ENCODE peak calls at places on chromosomes 12 and 14, in five cellular contexts. G, F, I, S and B are unnamed samples.

GRCh38 chr12:122022393-122023338 is 982 bp downstream of the BCL7A start:
- DNase-seq in G (no peak), F (no peak), I (no peak), S (no peak), B (peak)

GRCh38 chr12:32107376-32108267 is 975 bp downstream of the BICD1 start:
- DNase-seq in G (peak), F (peak), I (peak), S (peak), B (peak)

GRCh38 chr12:117013726-117014125 is 85.5 kb downstream of the TESC start:
- DNase-seq in G (peak), F (peak), I (peak), S (no peak), B (peak)

GRCh38 chr12:43106355-43106754 is 445.6 kb downstream of the ADAMTS20 start:
- DNase-seq in G (no peak), F (no peak), I (no peak), S (no peak), B (no peak)

GRCh38 chr12:69648476-69648875 is 37.8 kb upstream of the LRRC10 start:
- DNase-seq in G (peak), F (no peak), I (peak), S (peak), B (peak)

GRCh38 chr14:20460458-20461229 is 590 bp downstream of the PIP4P1 start:
- DNase-seq in G (no peak), F (peak), I (no peak), S (peak), B (peak)

GRCh38 chr12:122538496-122538895 is 11.4 kb downstream of the KNTC1 start:
- DNase-seq in G (no peak), F (no peak), I (no peak), S (no peak), B (no peak)

GRCh38 chr12:109681986-109682707 is 31.5 kb upstream of the FAM222A start:
- DNase-seq in G (no peak), F (no peak), I (no peak), S (no peak), B (no peak)

GRCh38 chr12:85825751-85826150 is 10.5 kb downstream of the RASSF9 start:
- DNase-seq in G (peak), F (no peak), I (no peak), S (peak), B (no peak)

GRCh38 chr12:120132437-120132836 is 15.9 kb upstream of the RAB35 start:
- DNase-seq in G (no peak), F (no peak), I (no peak), S (no peak), B (no peak)

GRCh38 chr14:54038724-54039123 is 82.1 kb upstream of the BMP4 start:
- DNase-seq in G (no peak), F (no peak), I (no peak), S (no peak), B (no peak)

GRCh38 chr12:44571031-44571550 is 305.0 kb downstream of the NELL2 start:
- DNase-seq in G (peak), F (no peak), I (no peak), S (no peak), B (no peak)

GRCh38 chr12:112716099-112717093 is 75.2 kb upstream of the RPH3A start:
- DNase-seq in G (no peak), F (peak), I (no peak), S (peak), B (peak)

GRCh38 chr12:678747-679712 is 15.8 kb upstream of the NINJ2 start:
- DNase-seq in G (no peak), F (no peak), I (no peak), S (no peak), B (no peak)

GRCh38 chr12:124632510-124632909 is 65.1 kb upstream of the NCOR2 start:
- DNase-seq in G (peak), F (no peak), I (no peak), S (no peak), B (no peak)

GRCh38 chr12:25087596-25087995 is 107.4 kb downstream of the DNAI7 start:
- DNase-seq in G (no peak), F (peak), I (no peak), S (no peak), B (no peak)

GRCh38 chr14:104564744-104565679 is 14.6 kb upstream of the C14orf180 start:
- DNase-seq in G (no peak), F (no peak), I (no peak), S (no peak), B (no peak)

GRCh38 chr12:122116707-122117535 is 38.4 kb downstream of the MLXIP start:
- DNase-seq in G (no peak), F (no peak), I (no peak), S (no peak), B (no peak)

GRCh38 chr12:75702477-75703093 is 191.2 kb upstream of the KRR1 start:
- DNase-seq in G (no peak), F (no peak), I (no peak), S (no peak), B (no peak)

GRCh38 chr12:98738539-98738938 is 93.4 kb downstream of the APAF1 start:
- DNase-seq in G (no peak), F (no peak), I (no peak), S (no peak), B (no peak)

GRCh38 chr12:54704187-54704586 is 56.0 kb upstream of the DCD start:
- DNase-seq in G (no peak), F (no peak), I (no peak), S (no peak), B (no peak)

GRCh38 chr12:95942106-95942531 is 295 bp downstream of the CCDC38 start:
- DNase-seq in G (peak), F (no peak), I (no peak), S (no peak), B (peak)

GRCh38 chr12:108145011-108145410 is 15.9 kb downstream of the WSCD2 start:
- DNase-seq in G (no peak), F (no peak), I (no peak), S (no peak), B (no peak)

GRCh38 chr12:108140501-108140900 is 11.4 kb downstream of the WSCD2 start:
- DNase-seq in G (no peak), F (no peak), I (no peak), S (no peak), B (no peak)

GRCh38 chr12:108141600-108142145 is 12.6 kb downstream of the WSCD2 start:
- DNase-seq in G (no peak), F (no peak), I (no peak), S (no peak), B (no peak)

GRCh38 chr12:108146035-108146893 is 17.2 kb downstream of the WSCD2 start:
- DNase-seq in G (no peak), F (no peak), I (no peak), S (no peak), B (no peak)

GRCh38 chr12:108143144-108143543 is 14.1 kb downstream of the WSCD2 start:
- DNase-seq in G (no peak), F (no peak), I (no peak), S (no peak), B (no peak)
- H3K4me2 ChIP-seq in G (no peak), F (no peak), I (no peak), S (no peak), B (no peak)

GRCh38 chr14:55313480-55313879 is 42.3 kb downstream of the FBXO34 start:
- DNase-seq in G (no peak), F (no peak), I (no peak), S (no peak), B (no peak)

GRCh38 chr14:55317503-55317902 is 46.3 kb downstream of the FBXO34 start:
- DNase-seq in G (no peak), F (no peak), I (no peak), S (no peak), B (no peak)

GRCh38 chr14:55316528-55316927 is 45.3 kb downstream of the FBXO34 start:
- DNase-seq in G (no peak), F (no peak), I (no peak), S (no peak), B (no peak)

GRCh38 chr14:55317907-55318306 is 46.7 kb downstream of the FBXO34 start:
- DNase-seq in G (no peak), F (no peak), I (no peak), S (no peak), B (no peak)

DNA sequence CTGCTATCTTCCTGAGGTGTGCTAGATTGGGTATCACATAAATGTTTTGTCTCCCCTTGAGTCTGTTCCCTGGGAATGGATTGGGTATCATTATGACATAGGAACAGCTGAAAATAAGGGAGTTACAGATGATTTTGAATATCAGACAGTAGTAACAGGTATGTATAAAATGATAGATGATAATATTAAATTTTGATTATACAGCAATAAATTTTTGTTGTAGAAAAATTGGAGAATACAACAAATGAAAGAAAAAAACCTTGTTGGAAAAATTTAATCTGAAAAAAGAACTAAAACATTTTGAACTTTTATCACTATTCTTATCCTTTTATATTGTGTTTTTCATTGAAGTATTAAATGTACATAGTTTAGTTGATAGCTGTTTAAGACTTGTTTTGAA is 43.2 kb downstream of the FBXO34 start:
- DNase-seq in G (no peak), F (no peak), I (no peak), S (no peak), B (no peak)
- H3K4me2 ChIP-seq in G (no peak), F (no peak), I (no peak), S (no peak), B (no peak)

DNA sequence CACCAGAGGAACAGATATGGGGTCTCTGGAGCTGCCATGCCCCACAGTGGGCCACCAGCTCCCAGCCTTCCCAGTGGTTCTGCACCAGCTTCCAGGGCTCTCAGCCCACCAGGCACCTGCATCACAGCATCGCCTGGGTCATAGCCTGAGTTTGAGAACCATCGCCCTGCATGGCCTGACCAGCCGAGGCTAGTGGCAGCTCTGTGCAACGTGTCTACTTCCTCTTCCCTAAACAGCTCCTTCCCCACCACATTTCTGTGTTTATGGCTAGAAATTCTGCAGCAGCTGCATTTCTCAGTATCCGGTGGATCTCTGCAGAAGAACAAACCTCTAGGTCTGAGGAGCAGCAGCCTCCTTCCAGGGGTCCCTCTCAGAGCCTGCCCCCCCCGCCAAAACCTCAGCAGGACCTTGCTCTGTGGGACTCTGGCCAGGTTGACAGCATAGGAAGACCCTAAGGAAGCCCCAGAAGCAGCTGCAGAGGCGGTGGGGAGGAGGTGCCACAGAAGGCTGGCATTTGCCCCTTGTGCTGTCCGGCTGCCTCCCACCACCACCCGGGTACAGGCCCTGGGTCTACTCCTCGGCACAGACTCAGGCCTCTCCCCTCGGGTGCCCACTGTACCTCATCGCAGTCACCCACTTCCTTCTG is 47.7 kb downstream of the PSMA6 start:
- DNase-seq in G (no peak), F (no peak), I (no peak), S (no peak), B (no peak)
- H3K4me2 ChIP-seq in G (no peak), F (no peak), I (no peak), S (no peak), B (no peak)

DNA sequence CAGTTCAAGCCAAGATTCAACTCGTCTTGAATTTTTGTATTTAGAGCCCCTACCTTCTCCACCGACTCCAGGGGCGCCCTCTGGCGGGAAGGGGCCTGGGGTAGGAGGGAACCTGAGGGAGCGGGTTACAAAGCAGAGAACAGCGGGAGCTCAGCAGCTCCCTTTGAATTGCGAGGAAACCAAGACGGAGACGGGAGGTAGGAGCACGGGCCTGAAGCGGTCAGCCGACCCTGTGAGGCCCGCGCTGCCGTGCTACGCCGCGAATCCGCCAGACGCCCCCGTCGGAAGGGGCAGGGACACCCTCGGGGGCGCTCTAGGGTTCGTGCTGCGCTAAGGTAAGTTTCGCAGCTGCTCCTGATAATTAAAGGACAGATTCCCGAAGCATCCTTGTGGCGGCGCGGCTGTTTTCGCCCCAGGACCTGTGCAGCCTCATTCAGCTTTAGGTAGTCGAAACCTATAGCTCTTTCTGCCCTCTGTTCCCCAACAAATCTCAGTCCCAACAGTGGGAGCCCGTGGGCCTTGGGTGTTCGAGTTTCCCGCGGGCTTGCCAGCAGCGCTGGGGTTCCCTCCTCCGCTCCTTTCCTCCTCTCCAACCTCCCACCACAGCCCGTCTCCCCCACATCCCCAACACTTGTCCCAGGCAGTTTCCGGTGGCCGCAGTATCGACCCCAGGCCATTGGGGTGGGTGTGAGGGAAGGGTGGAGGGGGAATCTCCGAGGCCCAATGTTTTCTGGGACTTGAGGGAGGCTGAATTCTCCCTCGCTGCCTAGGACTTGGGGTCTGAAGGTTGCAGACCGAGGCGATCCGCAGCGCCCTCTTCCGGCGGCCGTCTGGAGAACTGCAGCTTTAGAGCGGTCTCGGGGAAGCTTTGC is 5.1 kb upstream of the NKX2-1 start:
- DNase-seq in G (no peak), F (no peak), I (no peak), S (no peak), B (peak)
- H3K4me2 ChIP-seq in G (no peak), F (no peak), I (no peak), S (no peak), B (no peak)